ENCODE peak calls at places on chromosomes 16 and 17, in eight cellular contexts. One of them, this sample, is unnamed.

GRCh38 chr17:2172447-2172938 is 117.6 kb downstream of the HIC1 start:
- DNase-seq in fibroblast of the aortic adventitia: peak; percentile 78
- DNase-seq in activated naive CD8-positive, alpha-beta T cell treated with anti-CD3 and anti-CD28 coated beads, Interleukin-2, amount 10 ng/mL, durations not matched to agents 7 days and 5 days: no peak
- DNase-seq in HuH-7: no peak
- DNase-seq in IMR-90: peak; percentile 92
- DNase-seq in EL: peak; percentile 87
- DNase-seq in lung: peak; percentile 54
- DNase-seq in T-helper 2 cell: no peak
- DNase-seq in this sample: no peak

GRCh38 chr16:73015612-73016487 is 32.1 kb downstream of the ZFHX3 start:
- DNase-seq in fibroblast of the aortic adventitia: no peak
- DNase-seq in activated naive CD8-positive, alpha-beta T cell treated with anti-CD3 and anti-CD28 coated beads, Interleukin-2, amount 10 ng/mL, durations not matched to agents 7 days and 5 days: no peak
- DNase-seq in HuH-7: no peak
- DNase-seq in IMR-90: no peak
- DNase-seq in EL: no peak
- DNase-seq in lung: peak; percentile 70
- DNase-seq in T-helper 2 cell: no peak
- DNase-seq in this sample: no peak

GRCh38 chr17:42691021-42691545 is 8.8 kb downstream of the CNTNAP1 start:
- DNase-seq in fibroblast of the aortic adventitia: no peak
- DNase-seq in activated naive CD8-positive, alpha-beta T cell treated with anti-CD3 and anti-CD28 coated beads, Interleukin-2, amount 10 ng/mL, durations not matched to agents 7 days and 5 days: no peak
- DNase-seq in HuH-7: no peak
- DNase-seq in IMR-90: no peak
- DNase-seq in EL: no peak
- DNase-seq in lung: no peak
- DNase-seq in T-helper 2 cell: no peak
- DNase-seq in this sample: no peak

GRCh38 chr17:1709403-1709891 is 730 bp downstream of the TLCD2 start:
- DNase-seq in fibroblast of the aortic adventitia: no peak
- DNase-seq in activated naive CD8-positive, alpha-beta T cell treated with anti-CD3 and anti-CD28 coated beads, Interleukin-2, amount 10 ng/mL, durations not matched to agents 7 days and 5 days: no peak
- DNase-seq in HuH-7: no peak
- DNase-seq in IMR-90: no peak
- DNase-seq in EL: no peak
- DNase-seq in lung: no peak
- DNase-seq in T-helper 2 cell: no peak
- DNase-seq in this sample: no peak

GRCh38 chr17:73814070-73814469 is 169.8 kb upstream of the SDK2 start:
- DNase-seq in fibroblast of the aortic adventitia: no peak
- DNase-seq in activated naive CD8-positive, alpha-beta T cell treated with anti-CD3 and anti-CD28 coated beads, Interleukin-2, amount 10 ng/mL, durations not matched to agents 7 days and 5 days: no peak
- DNase-seq in HuH-7: no peak
- DNase-seq in IMR-90: no peak
- DNase-seq in EL: no peak
- DNase-seq in lung: no peak
- DNase-seq in T-helper 2 cell: no peak
- DNase-seq in this sample: no peak

GRCh38 chr16:11742041-11742535 is 569 bp downstream of the TXNDC11 start:
- DNase-seq in fibroblast of the aortic adventitia: no peak
- DNase-seq in activated naive CD8-positive, alpha-beta T cell treated with anti-CD3 and anti-CD28 coated beads, Interleukin-2, amount 10 ng/mL, durations not matched to agents 7 days and 5 days: no peak
- DNase-seq in HuH-7: peak; percentile 23
- DNase-seq in IMR-90: no peak
- DNase-seq in EL: no peak
- DNase-seq in lung: peak; percentile 51
- DNase-seq in T-helper 2 cell: peak; percentile 22
- DNase-seq in this sample: no peak

GRCh38 chr17:81306898-81307510 is 11.9 kb upstream of the SLC38A10 start:
- DNase-seq in fibroblast of the aortic adventitia: no peak
- DNase-seq in activated naive CD8-positive, alpha-beta T cell treated with anti-CD3 and anti-CD28 coated beads, Interleukin-2, amount 10 ng/mL, durations not matched to agents 7 days and 5 days: no peak
- DNase-seq in HuH-7: no peak
- DNase-seq in IMR-90: no peak
- DNase-seq in EL: no peak
- DNase-seq in lung: no peak
- DNase-seq in T-helper 2 cell: no peak
- DNase-seq in this sample: no peak

GRCh38 chr16:9124444-9124843 is 33.0 kb downstream of the HAPSTR1 start:
- DNase-seq in fibroblast of the aortic adventitia: no peak
- DNase-seq in activated naive CD8-positive, alpha-beta T cell treated with anti-CD3 and anti-CD28 coated beads, Interleukin-2, amount 10 ng/mL, durations not matched to agents 7 days and 5 days: no peak
- DNase-seq in HuH-7: no peak
- DNase-seq in IMR-90: no peak
- DNase-seq in EL: no peak
- DNase-seq in lung: peak; percentile 22
- DNase-seq in T-helper 2 cell: no peak
- DNase-seq in this sample: no peak

This sample was measured in stimulated activated effector memory CD8-positive, alpha-beta T cell treated with anti-CD3 and anti-CD28 coated beads, Interleukin-12 subunit alpha, Interleukin-12 subunit beta, amount 100 ng/mL, for 72 hours.